ENCODE peak calls at places on chromosomes 5 and 9, in seven cellular contexts. One of them, this sample, is unnamed.

GRCh38 chr9:98654247-98654646 is 54.5 kb downstream of the GABBR2 start:
- DNase-seq in WTC11: no peak
- DNase-seq in HCT116: no peak
- DNase-seq in HEK293T: no peak
- DNase-seq in H1: no peak
- DNase-seq in K562: no peak
- DNase-seq in HepG2: no peak
- DNase-seq in this sample: no peak

GRCh38 chr9:126049896-126050604 is 276.6 kb upstream of the MVB12B start:
- DNase-seq in WTC11: no peak
- DNase-seq in HCT116: no peak
- DNase-seq in HEK293T: no peak
- DNase-seq in H1: no peak
- DNase-seq in K562: peak; percentile 33
- DNase-seq in HepG2: no peak
- DNase-seq in this sample: no peak

GRCh38 chr5:58156354-58156753 is 303.5 kb downstream of the PLK2 start:
- DNase-seq in WTC11: no peak
- DNase-seq in HCT116: no peak
- DNase-seq in HEK293T: no peak
- DNase-seq in H1: no peak
- DNase-seq in K562: no peak
- DNase-seq in HepG2: no peak
- DNase-seq in this sample: no peak

GRCh38 chr5:156272139-156272538 is 54.8 kb upstream of the SGCD start:
- DNase-seq in WTC11: no peak
- DNase-seq in HCT116: no peak
- DNase-seq in HEK293T: no peak
- DNase-seq in H1: no peak
- DNase-seq in K562: no peak
- DNase-seq in HepG2: no peak
- DNase-seq in this sample: no peak

GRCh38 chr9:113580041-113580953 is 116.8 kb downstream of the RGS3 start:
- DNase-seq in WTC11: no peak
- DNase-seq in HCT116: no peak
- DNase-seq in HEK293T: no peak
- DNase-seq in H1: no peak
- DNase-seq in K562: no peak
- DNase-seq in HepG2: no peak
- DNase-seq in this sample: peak; percentile 66

GRCh38 chr5:112333236-112333850 is 85.7 kb downstream of the EPB41L4A start:
- DNase-seq in WTC11: no peak
- DNase-seq in HCT116: no peak
- DNase-seq in HEK293T: no peak
- DNase-seq in H1: no peak
- DNase-seq in K562: no peak
- DNase-seq in HepG2: no peak
- DNase-seq in this sample: no peak

GRCh38 chr9:63859475-63860215 is 1425.4 kb downstream of the FOXD4L5 start:
- DNase-seq in WTC11: no peak
- DNase-seq in HCT116: peak; percentile 45
- DNase-seq in HEK293T: no peak
- DNase-seq in H1: no peak
- DNase-seq in K562: peak; percentile 55
- DNase-seq in HepG2: peak; percentile 49
- DNase-seq in this sample: no peak

GRCh38 chr9:35618854-35619799 is 914 bp upstream of the CD72 start:
- DNase-seq in WTC11: no peak
- DNase-seq in HCT116: no peak
- DNase-seq in HEK293T: no peak
- DNase-seq in H1: no peak
- DNase-seq in K562: no peak
- DNase-seq in HepG2: no peak
- DNase-seq in this sample: peak; percentile 74

GRCh38 chr5:34740306-34740891 is 84.3 kb downstream of the RAI14 start:
- DNase-seq in WTC11: no peak
- DNase-seq in HCT116: no peak
- DNase-seq in HEK293T: no peak
- DNase-seq in H1: no peak
- DNase-seq in K562: no peak
- DNase-seq in HepG2: no peak
- DNase-seq in this sample: no peak

GRCh38 chr5:80150731-80151130 is 105.1 kb downstream of the SERINC5 start:
- DNase-seq in WTC11: no peak
- DNase-seq in HCT116: no peak
- DNase-seq in HEK293T: no peak
- DNase-seq in H1: no peak
- DNase-seq in K562: no peak
- DNase-seq in HepG2: no peak
- DNase-seq in this sample: no peak

GRCh38 chr9:114312513-114312875 is 10.4 kb upstream of the ORM1 start:
- DNase-seq in WTC11: no peak
- DNase-seq in HCT116: no peak
- DNase-seq in HEK293T: peak; percentile 1
- DNase-seq in H1: no peak
- DNase-seq in K562: no peak
- DNase-seq in HepG2: no peak
- DNase-seq in this sample: no peak

GRCh38 chr9:4308482-4308881 is 8.6 kb upstream of the GLIS3 start:
- DNase-seq in WTC11: no peak
- DNase-seq in HCT116: no peak
- DNase-seq in HEK293T: no peak
- DNase-seq in H1: no peak
- DNase-seq in K562: no peak
- DNase-seq in HepG2: no peak
- DNase-seq in this sample: no peak

GRCh38 chr9:5375790-5376477 is 36.3 kb upstream of the RLN1 start:
- DNase-seq in WTC11: no peak
- DNase-seq in HCT116: no peak
- DNase-seq in HEK293T: no peak
- DNase-seq in H1: no peak
- DNase-seq in K562: no peak
- DNase-seq in HepG2: no peak
- DNase-seq in this sample: no peak

GRCh38 chr9:137592767-137593166 is 2.5 kb upstream of the ZMYND19 start:
- DNase-seq in WTC11: no peak
- DNase-seq in HCT116: no peak
- DNase-seq in HEK293T: no peak
- DNase-seq in H1: no peak
- DNase-seq in K562: no peak
- DNase-seq in HepG2: no peak
- DNase-seq in this sample: no peak

GRCh38 chr5:15499528-15500325 is at the start of gene FBXL7:
- DNase-seq in WTC11: peak; percentile 83
- DNase-seq in HCT116: no peak
- DNase-seq in HEK293T: peak; percentile 69
- DNase-seq in H1: peak; percentile 58
- DNase-seq in K562: no peak
- DNase-seq in HepG2: peak; percentile 4
- DNase-seq in this sample: no peak

GRCh38 chr5:85049020-85049419 is 664.3 kb upstream of the EDIL3 start:
- DNase-seq in WTC11: no peak
- DNase-seq in HCT116: peak; percentile 8
- DNase-seq in HEK293T: peak; percentile 14
- DNase-seq in H1: no peak
- DNase-seq in K562: no peak
- DNase-seq in HepG2: peak; percentile 4
- DNase-seq in this sample: no peak

GRCh38 chr9:85431396-85432102 is 310.2 kb downstream of the AGTPBP1 start:
- DNase-seq in WTC11: no peak
- DNase-seq in HCT116: no peak
- DNase-seq in HEK293T: no peak
- DNase-seq in H1: no peak
- DNase-seq in K562: no peak
- DNase-seq in HepG2: no peak
- DNase-seq in this sample: no peak

DNA sequence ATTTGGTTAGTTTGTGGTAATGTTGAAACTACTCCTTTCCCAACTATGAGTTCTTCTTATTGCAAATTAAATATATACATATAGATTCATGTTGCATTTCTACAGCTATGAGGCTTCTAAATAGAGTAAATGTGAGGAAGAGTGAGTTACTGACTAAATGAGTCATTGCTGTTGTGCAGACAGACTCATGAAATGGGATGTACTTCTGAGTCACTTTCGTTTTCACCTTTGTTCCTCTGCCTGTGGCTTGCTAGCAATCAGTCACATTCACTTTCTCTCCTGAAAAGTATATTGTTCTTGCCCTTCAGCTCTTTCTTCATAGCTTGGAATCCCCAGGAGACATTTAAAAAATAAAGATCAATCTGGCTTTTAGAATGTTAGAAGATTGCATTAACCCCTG is 295.5 kb upstream of the SMC2 start:
- DNase-seq in WTC11: no peak
- DNase-seq in HCT116: no peak
- DNase-seq in HEK293T: no peak
- DNase-seq in H1: no peak
- DNase-seq in K562: no peak
- DNase-seq in HepG2: peak; percentile 1
- DNase-seq in this sample: peak; percentile 37
- TF ChIP-seq SP1 in WTC11: no peak
- TF ChIP-seq SP1 in HCT116: no peak
- TF ChIP-seq SP1 in HEK293T: no peak
- TF ChIP-seq SP1 in H1: no peak
- TF ChIP-seq SP1 in K562: no peak
- TF ChIP-seq SP1 in HepG2: no peak
- TF ChIP-seq SP1 in this sample: no peak

DNA sequence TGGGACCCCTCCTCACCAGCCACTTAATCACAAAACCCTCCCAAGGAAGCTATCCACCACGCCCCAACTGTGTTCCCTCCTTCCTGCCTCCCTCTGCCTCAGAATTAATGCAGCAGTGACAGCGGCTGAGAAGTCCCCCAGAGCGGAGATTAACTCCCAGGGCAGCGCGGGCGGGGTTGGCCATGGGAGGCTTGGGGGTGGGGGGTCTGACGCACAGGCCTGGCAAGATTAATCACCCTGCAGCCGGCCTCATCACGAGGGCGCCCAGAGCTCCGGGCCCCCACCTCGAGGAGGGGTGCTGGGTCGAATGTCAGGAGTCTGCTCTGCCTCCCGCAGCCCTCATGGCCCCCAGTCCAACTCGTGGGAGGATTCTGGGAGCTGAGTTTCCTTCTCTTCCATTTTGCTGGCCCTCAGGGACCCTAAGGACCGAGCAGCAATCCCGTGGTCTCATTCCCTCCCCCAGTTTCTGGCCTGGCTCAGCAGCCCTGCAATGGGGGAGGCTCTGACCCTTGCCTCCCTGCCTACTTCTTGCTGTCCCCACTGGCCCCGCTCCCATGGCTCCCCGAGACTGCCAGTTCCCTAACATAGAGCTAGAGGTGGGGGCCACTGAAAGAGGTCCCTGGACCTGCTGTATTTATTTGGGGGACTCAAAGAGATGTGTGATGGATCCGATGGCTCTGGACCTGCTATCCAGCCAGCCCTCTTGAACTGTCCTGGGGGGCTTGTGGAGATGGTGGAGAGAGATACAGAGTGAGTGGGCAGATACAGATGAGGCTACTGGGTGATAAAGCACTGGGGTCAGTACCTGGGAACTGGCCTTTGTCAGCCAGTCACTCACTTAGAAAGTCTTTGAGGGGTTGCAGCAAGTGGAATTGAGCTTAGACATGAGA is 42.5 kb downstream of the CXXC5 start:
- DNase-seq in WTC11: no peak
- DNase-seq in HCT116: no peak
- DNase-seq in HEK293T: no peak
- DNase-seq in H1: no peak
- DNase-seq in K562: peak; percentile 60
- DNase-seq in HepG2: no peak
- DNase-seq in this sample: no peak
- TF ChIP-seq SP1 in WTC11: no peak
- TF ChIP-seq SP1 in HCT116: no peak
- TF ChIP-seq SP1 in HEK293T: no peak
- TF ChIP-seq SP1 in H1: no peak
- TF ChIP-seq SP1 in K562: no peak
- TF ChIP-seq SP1 in HepG2: no peak
- TF ChIP-seq SP1 in this sample: no peak

DNA sequence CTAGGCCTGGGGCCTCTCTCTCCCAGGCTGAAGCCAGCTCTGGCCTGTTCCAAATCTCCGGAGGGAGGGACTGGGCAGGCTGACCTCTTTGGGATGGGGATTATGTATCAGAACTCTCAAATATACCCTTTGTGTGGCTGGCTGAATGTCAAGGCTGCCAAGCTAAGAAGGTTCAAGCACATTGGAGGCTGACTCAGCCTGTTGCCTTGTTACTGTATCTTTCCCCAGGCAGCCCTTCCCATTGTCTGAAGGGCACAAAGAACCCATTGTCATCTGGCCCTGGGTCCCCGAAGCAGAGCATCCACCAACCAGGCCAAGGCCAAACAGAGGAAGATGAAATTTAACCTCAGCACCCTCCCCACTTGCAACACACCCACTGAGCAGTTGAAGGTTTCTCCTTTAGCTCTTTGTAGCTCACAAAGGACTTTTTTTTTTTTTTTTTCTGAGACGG is 7.3 kb upstream of the SPARC start:
- DNase-seq in WTC11: no peak
- DNase-seq in HCT116: no peak
- DNase-seq in HEK293T: no peak
- DNase-seq in H1: no peak
- DNase-seq in K562: no peak
- DNase-seq in HepG2: peak; percentile 97
- DNase-seq in this sample: no peak
- TF ChIP-seq SP1 in WTC11: no peak
- TF ChIP-seq SP1 in HCT116: no peak
- TF ChIP-seq SP1 in HEK293T: no peak
- TF ChIP-seq SP1 in H1: no peak
- TF ChIP-seq SP1 in K562: no peak
- TF ChIP-seq SP1 in HepG2: no peak
- TF ChIP-seq SP1 in this sample: no peak

GRCh38 chr9:6549106-6549505 is 96.4 kb downstream of the GLDC start:
- DNase-seq in WTC11: no peak
- DNase-seq in HCT116: no peak
- DNase-seq in HEK293T: no peak
- DNase-seq in H1: no peak
- DNase-seq in K562: no peak
- DNase-seq in HepG2: no peak
- DNase-seq in this sample: no peak

GRCh38 chr9:6551126-6551525 is 94.4 kb downstream of the GLDC start:
- DNase-seq in WTC11: no peak
- DNase-seq in HCT116: no peak
- DNase-seq in HEK293T: no peak
- DNase-seq in H1: no peak
- DNase-seq in K562: no peak
- DNase-seq in HepG2: no peak
- DNase-seq in this sample: no peak

DNA sequence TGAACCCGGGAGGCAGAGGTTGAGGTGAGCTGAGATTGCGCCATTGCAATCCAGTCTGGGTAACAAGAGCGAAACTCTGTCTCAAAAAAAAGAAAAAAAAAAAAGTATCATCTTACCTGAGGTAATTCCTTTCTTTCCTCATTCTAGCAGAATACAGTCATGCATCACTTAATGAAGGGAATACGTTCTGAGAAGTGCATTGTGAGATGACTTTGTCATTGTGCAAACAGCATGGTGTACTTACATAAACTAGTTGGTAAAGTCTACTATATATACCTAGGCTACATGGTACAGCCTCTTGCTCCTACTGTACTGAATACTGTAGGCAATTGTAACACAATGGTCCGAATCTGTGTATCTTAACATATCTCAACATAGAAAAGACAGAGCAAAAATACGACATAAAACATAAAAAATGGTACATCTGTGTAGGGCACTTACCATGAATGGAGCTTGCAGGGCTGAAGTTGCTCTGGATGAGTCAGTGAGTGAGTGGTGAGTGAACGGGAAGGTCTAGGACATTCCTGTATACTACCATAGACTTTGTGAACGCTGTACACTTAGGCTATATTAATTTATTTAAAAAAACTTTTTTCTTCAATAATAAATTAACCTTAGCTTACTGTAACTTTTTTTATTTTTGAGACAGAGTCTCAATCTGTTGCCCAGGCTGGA is 100.4 kb downstream of the GLDC start:
- DNase-seq in WTC11: no peak
- DNase-seq in HCT116: no peak
- DNase-seq in HEK293T: no peak
- DNase-seq in H1: no peak
- DNase-seq in K562: no peak
- DNase-seq in HepG2: no peak
- DNase-seq in this sample: no peak
- TF ChIP-seq SP1 in WTC11: no peak
- TF ChIP-seq SP1 in HCT116: no peak
- TF ChIP-seq SP1 in HEK293T: no peak
- TF ChIP-seq SP1 in H1: no peak
- TF ChIP-seq SP1 in K562: no peak
- TF ChIP-seq SP1 in HepG2: no peak
- TF ChIP-seq SP1 in this sample: no peak